ENCODE peak calls at places on chromosomes 6 and 20, in seven cellular contexts. H is keratinocyte, M is MM.1S, V is ascending aorta, P is suprapubic skin, J is H1, G is thoracic aorta. W is an unnamed sample. For H3K4me1, the result is how much of the 10 kb centered on the place peaks cover.

GRCh38 chr6:41682056-41682477 is 43.8 kb downstream of the MDFI start:
- DNase-seq in H (peak), M (peak), V (peak), P (peak), J (peak), G (peak), W (peak)

GRCh38 chr6:46347669-46348068 is 143.6 kb downstream of the RCAN2 start:
- DNase-seq in H (no peak), M (no peak), V (no peak), P (no peak), J (no peak), G (no peak), W (no peak)

GRCh38 chr6:155883741-155884140 is 428.1 kb upstream of the NOX3 start:
- DNase-seq in H (no peak), M (no peak), V (no peak), P (no peak), J (no peak), G (no peak), W (no peak)

GRCh38 chr6:166998256-166999144 is 697 bp upstream of the CEP43 start:
- DNase-seq in H (peak), M (no peak), V (no peak), P (peak), J (peak), G (no peak), W (peak)

GRCh38 chr6:56821005-56821432 is 133.9 kb upstream of the BEND6 start:
- DNase-seq in H (no peak), M (no peak), V (no peak), P (no peak), J (no peak), G (no peak), W (no peak)

GRCh38 chr6:79536969-79537747 is at the start of gene LCA5:
- DNase-seq in H (peak), M (peak), V (peak), P (peak), J (peak), G (peak), W (peak)

GRCh38 chr6:166598441-166599138 is 12.1 kb upstream of the RAMACL start:
- DNase-seq in H (no peak), M (no peak), V (no peak), P (no peak), J (no peak), G (peak), W (no peak)

GRCh38 chr6:41937881-41938574 is 3.6 kb downstream of the CCND3 start:
- DNase-seq in H (no peak), M (no peak), V (no peak), P (no peak), J (no peak), G (no peak), W (no peak)

GRCh38 chr6:11164717-11165646 is 53.5 kb upstream of the ERVFRD-1 start:
- DNase-seq in H (no peak), M (no peak), V (no peak), P (no peak), J (no peak), G (no peak), W (no peak)

GRCh38 chr6:45613678-45614077 is 235.9 kb upstream of the SUPT3H start:
- DNase-seq in H (peak), M (no peak), V (peak), P (no peak), J (peak), G (no peak), W (peak)

GRCh38 chr6:132818404-132819359 is 4.3 kb downstream of the RPS12 start:
- DNase-seq in H (no peak), M (no peak), V (no peak), P (no peak), J (no peak), G (no peak), W (no peak)

GRCh38 chr6:56906752-56907151 is 48.2 kb upstream of the BEND6 start:
- DNase-seq in H (no peak), M (no peak), V (no peak), P (no peak), J (no peak), G (no peak), W (no peak)

GRCh38 chr6:170050591-170051041 is 240.3 kb downstream of the DLL1 start:
- DNase-seq in H (no peak), M (no peak), V (no peak), P (peak), J (no peak), G (no peak), W (peak)

GRCh38 chr6:14274552-14275492 is 157.2 kb downstream of the CD83 start:
- DNase-seq in H (peak), M (no peak), V (no peak), P (no peak), J (no peak), G (no peak), W (peak)

GRCh38 chr6:117548797-117549301 is 53.5 kb downstream of the GOPC start:
- DNase-seq in H (no peak), M (peak), V (no peak), P (no peak), J (no peak), G (no peak), W (no peak)

GRCh38 chr20:25574411-25574810 is 10.9 kb downstream of the NINL start:
- DNase-seq in H (no peak), M (no peak), V (no peak), P (no peak), J (no peak), G (no peak), W (no peak)

GRCh38 chr20:63628246-63628975 is 1.5 kb upstream of the GMEB2 start:
- DNase-seq in H (no peak), M (peak), V (no peak), P (no peak), J (no peak), G (no peak), W (peak)

GRCh38 chr6:52394251-52394666 is 25.9 kb upstream of the EFHC1 start:
- DNase-seq in H (no peak), M (peak), V (no peak), P (no peak), J (no peak), G (no peak), W (no peak)

GRCh38 chr6:157148391-157149323 is 174.7 kb downstream of the TMEM242 start:
- DNase-seq in H (no peak), M (no peak), V (peak), P (no peak), J (no peak), G (peak), W (peak)

DNA sequence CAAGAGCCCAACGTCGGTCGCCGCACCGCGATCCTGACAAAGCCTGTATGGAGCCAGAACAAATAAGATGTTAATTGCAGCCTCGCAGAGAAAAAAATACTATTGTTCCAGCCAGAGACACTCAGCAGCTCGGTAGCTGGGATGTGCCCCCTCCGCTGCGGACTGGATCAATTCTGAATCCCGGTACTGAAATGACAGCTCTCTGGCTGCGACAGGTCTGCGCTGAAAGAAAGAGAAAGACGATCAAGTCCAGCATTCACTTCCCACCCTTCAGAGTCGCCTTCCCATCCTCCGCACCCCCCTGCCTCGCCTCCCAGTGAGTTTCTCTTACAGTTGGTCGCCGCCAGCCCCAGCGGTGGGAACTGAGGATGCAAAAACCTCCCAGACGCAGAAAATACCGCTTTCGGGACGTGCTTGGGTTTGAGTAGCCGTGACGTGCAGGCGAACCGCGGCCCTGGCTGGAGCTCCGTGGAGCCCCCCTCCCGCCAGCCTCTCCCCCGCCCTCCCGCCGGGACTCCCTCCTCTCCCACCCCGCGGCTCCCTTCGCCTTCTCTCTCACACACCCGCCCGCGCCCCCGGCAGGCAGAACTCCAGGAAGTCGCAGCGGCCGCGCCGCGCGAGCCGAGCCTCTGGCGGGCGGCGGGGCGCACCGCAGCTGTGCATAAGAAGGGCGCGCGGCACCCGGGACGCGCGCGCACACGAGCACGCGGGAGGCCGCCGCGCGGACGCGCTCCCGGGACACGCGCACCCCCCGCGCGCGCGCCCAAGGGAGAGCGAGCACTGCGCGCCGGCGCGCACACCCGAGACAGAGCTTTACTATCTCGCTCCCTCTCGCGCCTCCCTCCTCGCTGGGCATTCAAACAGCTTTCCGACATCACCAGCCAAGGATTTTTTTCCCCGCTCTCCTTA is at the start of gene ADGRB3:
- DNase-seq in H (no peak), M (peak), V (peak), P (peak), J (peak), G (peak), W (peak)
- TF ChIP-seq CTCF in H (no peak), M (no peak), V (peak), P (no peak), J (no peak), G (peak), W (peak)

DNA sequence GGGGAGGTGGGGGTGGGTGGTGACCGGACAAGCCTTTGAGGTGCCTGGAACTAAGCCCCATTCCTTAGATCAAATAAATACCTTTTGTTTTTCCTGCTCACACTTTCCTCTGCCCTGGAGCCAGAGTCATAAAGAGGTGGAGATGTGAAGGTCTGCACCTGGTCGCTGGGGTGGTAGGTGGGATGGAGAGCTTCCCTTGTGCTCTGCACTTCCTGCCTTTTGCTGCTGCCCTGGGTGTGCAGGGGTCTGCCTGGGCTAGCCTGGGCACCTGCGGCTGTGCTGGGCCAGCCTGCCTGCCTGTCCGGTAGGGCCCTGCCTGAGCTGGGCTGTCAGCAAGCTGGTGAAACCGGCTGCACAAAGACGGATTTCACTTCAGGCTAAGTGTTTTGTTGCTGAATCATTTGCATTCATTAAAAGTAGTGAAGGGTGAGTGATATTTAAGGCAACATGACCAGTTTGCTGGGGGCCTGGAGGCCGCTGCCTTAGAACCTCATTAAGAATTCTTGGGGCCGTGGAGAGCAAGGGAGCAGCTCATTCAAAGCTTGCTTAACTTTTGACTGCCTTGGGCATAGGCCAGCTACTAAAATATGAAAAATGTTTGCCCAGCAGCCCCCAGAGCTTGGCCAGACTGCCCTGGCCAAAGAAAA is 20.5 kb downstream of the PTK7 start:
- DNase-seq in H (peak), M (no peak), V (no peak), P (no peak), J (no peak), G (no peak), W (peak)
- H3K4me3 ChIP-seq in H (peak), M (no peak), V (no peak), P (no peak), J (no peak), G (no peak), W (peak)

DNA sequence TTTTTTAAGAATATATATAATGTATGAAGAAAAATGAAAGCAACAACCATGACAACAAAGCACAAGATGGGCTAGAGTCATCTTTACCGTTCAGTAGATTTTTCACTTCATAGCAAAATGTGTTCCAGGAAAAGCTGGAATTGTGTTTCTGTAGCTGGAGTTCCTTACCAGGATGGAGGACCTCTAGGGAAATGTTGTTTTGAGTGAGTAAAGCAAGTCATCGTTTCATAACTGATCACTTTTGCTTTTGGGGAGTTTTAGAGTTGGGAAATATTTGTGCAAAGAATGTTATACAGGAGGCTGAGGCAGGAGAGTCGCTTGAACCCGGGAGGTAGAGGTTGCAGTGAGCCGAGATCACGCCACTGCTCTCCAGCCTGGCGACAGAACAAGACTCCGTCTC is 151.6 kb downstream of the SASH1 start:
- DNase-seq in H (no peak), M (no peak), V (no peak), P (no peak), J (no peak), G (no peak), W (no peak)
- H3K4me1 ChIP-seq in H (under half), M (under half), V (under half), P (under half), J (under half), G (half or more), W (under half)

GRCh38 chr20:34473262-34473883 is 42.8 kb upstream of the DYNLRB1 start:
- DNase-seq in H (no peak), M (peak), V (no peak), P (no peak), J (peak), G (no peak), W (no peak)
- TF ChIP-seq CTCF in H (peak), M (peak), V (no peak), P (no peak), J (peak), G (no peak), W (peak)

DNA sequence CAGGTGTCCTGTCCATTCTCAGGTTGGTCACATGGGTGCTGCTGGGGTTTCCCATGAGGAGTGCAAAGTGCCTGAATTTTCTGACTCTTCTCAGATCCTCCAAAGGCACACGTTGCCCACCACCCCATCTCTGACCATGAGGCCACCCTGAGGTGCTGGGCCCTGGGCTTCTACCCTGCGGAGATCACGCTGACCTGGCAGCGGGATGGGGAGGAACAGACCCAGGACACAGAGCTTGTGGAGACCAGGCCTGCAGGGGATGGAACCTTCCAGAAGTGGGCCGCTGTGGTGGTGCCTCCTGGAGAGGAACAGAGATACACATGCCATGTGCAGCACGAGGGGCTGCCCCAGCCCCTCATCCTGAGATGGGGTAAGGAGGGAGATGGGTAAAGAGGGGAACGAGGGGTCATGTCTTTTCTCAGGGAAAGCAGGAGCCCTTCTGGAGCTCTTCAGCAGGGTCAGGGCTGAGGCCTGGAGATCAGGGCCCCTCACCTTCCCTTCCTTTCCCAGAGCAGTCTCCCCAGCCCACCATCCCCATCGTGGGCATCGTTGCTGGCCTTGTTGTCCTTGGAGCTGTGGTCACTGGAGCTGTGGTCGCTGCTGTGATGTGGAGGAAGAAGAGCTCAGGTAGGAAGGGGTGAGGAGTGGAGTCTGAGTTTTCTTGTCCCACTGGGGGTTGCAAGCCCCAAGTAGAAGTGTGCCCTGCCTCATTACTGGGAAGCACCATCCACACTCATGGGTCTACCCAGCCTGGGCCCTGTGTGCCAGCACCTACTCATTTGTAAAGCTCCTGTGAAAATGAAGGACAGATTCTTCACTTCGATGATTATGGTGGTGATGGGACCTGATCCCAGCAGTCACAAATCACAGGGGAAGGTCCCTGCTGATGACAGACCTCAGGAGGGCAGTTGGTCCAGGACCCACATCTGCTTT is 2.0 kb downstream of the HLA-F start:
- DNase-seq in H (no peak), M (no peak), V (no peak), P (no peak), J (no peak), G (no peak), W (no peak)
- H3K4me3 ChIP-seq in H (no peak), M (no peak), V (no peak), P (peak), J (no peak), G (peak), W (no peak)